ENCODE peak calls at places on chromosomes 4 and X, in nine cellular contexts. P, F, W, K, L, Z, U, C and M are unnamed samples.

GRCh38 chr4:7983296-7983695 is 43.6 kb upstream of the AFAP1 start:
- DNase-seq in P (no peak), F (no peak), W (no peak), K (no peak), L (no peak), Z (no peak), U (no peak), C (no peak), M (no peak)

GRCh38 chrX:111244238-111244750 is 26.0 kb downstream of the CAPN6 start:
- DNase-seq in P (peak; percentile 4), F (peak; percentile 8), W (peak; percentile 34), K (peak; percentile 5), L (peak; percentile 3), Z (peak; percentile 31), U (no peak), C (no peak), M (peak; percentile 5)

GRCh38 chr4:41142946-41143720 is 71.2 kb downstream of the APBB2 start:
- DNase-seq in P (peak; percentile 90), F (peak; percentile 99), W (no peak), K (no peak), L (peak; percentile 97), Z (no peak), U (no peak), C (no peak), M (peak; percentile 90)

GRCh38 chr4:153349206-153349805 is 4.8 kb downstream of the MND1 start:
- DNase-seq in P (no peak), F (no peak), W (no peak), K (no peak), L (no peak), Z (no peak), U (no peak), C (no peak), M (no peak)

GRCh38 chr4:150664935-150665334 is 83.0 kb downstream of the MAB21L2 start:
- DNase-seq in P (peak; percentile 58), F (peak; percentile 36), W (no peak), K (no peak), L (peak; percentile 33), Z (no peak), U (no peak), C (no peak), M (no peak)

GRCh38 chrX:82961129-82961528 is 547.0 kb upstream of the POU3F4 start:
- DNase-seq in P (no peak), F (no peak), W (no peak), K (no peak), L (no peak), Z (no peak), U (no peak), C (no peak), M (peak; percentile 10)

GRCh38 chr4:140085062-140085622 is 68.8 kb downstream of the MAML3 start:
- DNase-seq in P (peak; percentile 71), F (no peak), W (no peak), K (no peak), L (peak; percentile 54), Z (no peak), U (no peak), C (no peak), M (no peak)

GRCh38 chr4:47374477-47374876 is 89.0 kb downstream of the COMMD8 start:
- DNase-seq in P (peak; percentile 33), F (peak; percentile 5), W (no peak), K (no peak), L (peak; percentile 82), Z (no peak), U (no peak), C (no peak), M (no peak)

GRCh38 chr4:180823116-180823515 is 1420.1 kb upstream of the TENM3 start:
- DNase-seq in P (no peak), F (peak; percentile 73), W (no peak), K (no peak), L (no peak), Z (no peak), U (no peak), C (no peak), M (no peak)

GRCh38 chr4:37889849-37890500 is 909 bp upstream of the TBC1D1 start:
- DNase-seq in P (no peak), F (no peak), W (no peak), K (no peak), L (peak; percentile 9), Z (no peak), U (no peak), C (no peak), M (no peak)

GRCh38 chr4:169823685-169824084 is 65.9 kb upstream of the HPF1 start:
- DNase-seq in P (peak; percentile 66), F (peak; percentile 52), W (peak; percentile 35), K (peak; percentile 33), L (peak; percentile 71), Z (no peak), U (no peak), C (peak; percentile 66), M (peak; percentile 66)

GRCh38 chrX:151896734-151897474 is 15.8 kb upstream of the MAGEA4 start:
- DNase-seq in P (no peak), F (peak; percentile 75), W (no peak), K (no peak), L (peak; percentile 75), Z (no peak), U (no peak), C (no peak), M (no peak)

GRCh38 chrX:129478516-129478915 is 44.8 kb downstream of the SMARCA1 start:
- DNase-seq in P (no peak), F (peak; percentile 40), W (no peak), K (no peak), L (peak; percentile 71), Z (no peak), U (no peak), C (no peak), M (no peak)

GRCh38 chr4:161841759-161842158 is 322.0 kb downstream of the FSTL5 start:
- DNase-seq in P (no peak), F (no peak), W (no peak), K (no peak), L (no peak), Z (no peak), U (no peak), C (no peak), M (no peak)

GRCh38 chrX:109872021-109872730 is 130.7 kb upstream of the TMEM164 start:
- DNase-seq in P (no peak), F (peak; percentile 81), W (no peak), K (no peak), L (no peak), Z (no peak), U (no peak), C (no peak), M (no peak)

GRCh38 chr4:84497835-84498202 is 1.3 kb downstream of the NKX6-1 start:
- DNase-seq in P (no peak), F (no peak), W (no peak), K (no peak), L (no peak), Z (no peak), U (no peak), C (no peak), M (no peak)

GRCh38 chrX:138986866-138987265 is 275.3 kb upstream of the FGF13 start:
- DNase-seq in P (peak; percentile 2), F (peak; percentile 17), W (no peak), K (no peak), L (no peak), Z (no peak), U (no peak), C (no peak), M (no peak)

GRCh38 chr4:85029453-85029852 is 63.0 kb upstream of the WDFY3 start:
- DNase-seq in P (no peak), F (no peak), W (no peak), K (no peak), L (no peak), Z (no peak), U (no peak), C (no peak), M (no peak)

GRCh38 chr4:36325499-36325898 is 44.1 kb downstream of the DTHD1 start:
- DNase-seq in P (no peak), F (no peak), W (no peak), K (peak; percentile 79), L (no peak), Z (no peak), U (no peak), C (no peak), M (no peak)

GRCh38 chr4:172953896-172954568 is 214.6 kb upstream of the GALNT7 start:
- DNase-seq in P (no peak), F (no peak), W (no peak), K (no peak), L (no peak), Z (no peak), U (no peak), C (no peak), M (no peak)

GRCh38 chrX:45329217-45329616 is 128.5 kb upstream of the DIPK2B start:
- DNase-seq in P (no peak), F (peak; percentile 22), W (no peak), K (no peak), L (peak; percentile 20), Z (no peak), U (no peak), C (no peak), M (no peak)

GRCh38 chrX:122094611-122095010 is 1047.2 kb downstream of the GLUD2 start:
- DNase-seq in P (no peak), F (peak; percentile 4), W (no peak), K (peak; percentile 0), L (peak; percentile 48), Z (no peak), U (no peak), C (no peak), M (no peak)

GRCh38 chr4:176090115-176090514 is 24.5 kb downstream of the WDR17 start:
- DNase-seq in P (no peak), F (no peak), W (no peak), K (peak; percentile 13), L (no peak), Z (no peak), U (no peak), C (no peak), M (no peak)

GRCh38 chrX:150158554-150159332 is 204.4 kb upstream of the MAMLD1 start:
- DNase-seq in P (no peak), F (no peak), W (no peak), K (no peak), L (no peak), Z (no peak), U (no peak), C (no peak), M (no peak)

GRCh38 chr4:154277164-154277563 is 214.4 kb downstream of the DCHS2 start:
- DNase-seq in P (no peak), F (no peak), W (no peak), K (no peak), L (no peak), Z (no peak), U (no peak), C (no peak), M (no peak)

GRCh38 chr4:1598206-1598605 is 85.9 kb downstream of the FAM53A start:
- DNase-seq in P (no peak), F (no peak), W (no peak), K (no peak), L (no peak), Z (no peak), U (no peak), C (no peak), M (no peak)

GRCh38 chr4:174389439-174389838 is 105.7 kb downstream of the CEP44 start:
- DNase-seq in P (no peak), F (no peak), W (no peak), K (no peak), L (no peak), Z (no peak), U (no peak), C (no peak), M (no peak)

GRCh38 chr4:168769857-168770256 is 240.2 kb downstream of the CBR4 start:
- DNase-seq in P (no peak), F (no peak), W (no peak), K (no peak), L (no peak), Z (no peak), U (no peak), C (no peak), M (no peak)